ENCODE peak calls at places on chromosome 9, in four cellular contexts. C, Y, G and U are unnamed samples.
A peak's percentile ranks its signal among the peaks of the same experiment; 100 is the strongest.

GRCh38 chr9:75108571-75108970 is 20.3 kb downstream of the OSTF1 start:
- DNase-seq in C (no peak), Y (peak; percentile 79), G (peak; percentile 26), U (peak; percentile 54)

GRCh38 chr9:13728121-13728520 is 448.6 kb upstream of the MPDZ start:
- DNase-seq in C (no peak), Y (no peak), G (no peak), U (no peak)

GRCh38 chr9:87577746-87578145 is 80.1 kb downstream of the DAPK1 start:
- DNase-seq in C (no peak), Y (no peak), G (no peak), U (no peak)

GRCh38 chr9:21605489-21605931 is 123.4 kb upstream of the IFNE start:
- DNase-seq in C (peak; percentile 89), Y (peak; percentile 88), G (no peak), U (no peak)

GRCh38 chr9:81669011-81669739 is 20.2 kb downstream of the TLE1 start:
- DNase-seq in C (no peak), Y (peak; percentile 54), G (no peak), U (no peak)

GRCh38 chr9:92686954-92687353 is 17.0 kb upstream of the IPPK start:
- DNase-seq in C (peak; percentile 32), Y (no peak), G (no peak), U (no peak)

GRCh38 chr9:78835928-78836450 is 539.1 kb downstream of the PSAT1 start:
- DNase-seq in C (no peak), Y (peak; percentile 29), G (no peak), U (no peak)

GRCh38 chr9:96556701-96557461 is 62.8 kb downstream of the CDC14B start:
- DNase-seq in C (no peak), Y (no peak), G (no peak), U (no peak)

GRCh38 chr9:116501871-116502270 is 185.2 kb upstream of the TRIM32 start:
- DNase-seq in C (peak; percentile 66), Y (peak; percentile 59), G (no peak), U (no peak)

GRCh38 chr9:134293576-134294227 is 32.6 kb upstream of the RXRA start:
- DNase-seq in C (no peak), Y (no peak), G (no peak), U (no peak)

GRCh38 chr9:4318741-4319140 is 18.9 kb upstream of the GLIS3 start:
- DNase-seq in C (no peak), Y (no peak), G (no peak), U (no peak)

GRCh38 chr9:20315672-20316071 is 306.6 kb downstream of the MLLT3 start:
- DNase-seq in C (no peak), Y (peak; percentile 91), G (no peak), U (no peak)

GRCh38 chr9:17571825-17572224 is 7.0 kb upstream of the SH3GL2 start:
- DNase-seq in C (no peak), Y (no peak), G (no peak), U (no peak)

GRCh38 chr9:90009447-90009846 is 404.6 kb downstream of the GADD45G start:
- DNase-seq in C (no peak), Y (no peak), G (no peak), U (no peak)

GRCh38 chr9:3746296-3747275 is 220.8 kb upstream of the RFX3 start:
- DNase-seq in C (peak; percentile 41), Y (peak; percentile 89), G (no peak), U (no peak)

GRCh38 chr9:110283736-110284135 is 27.4 kb upstream of the TXN start:
- DNase-seq in C (no peak), Y (no peak), G (no peak), U (no peak)

GRCh38 chr9:136377351-136378170 is 4.1 kb upstream of the CARD9 start:
- DNase-seq in C (no peak), Y (no peak), G (no peak), U (no peak)

GRCh38 chr9:77305622-77306365 is 128.5 kb downstream of the VPS13A start:
- DNase-seq in C (no peak), Y (peak; percentile 43), G (no peak), U (no peak)

GRCh38 chr9:85960688-85961093 is 19.7 kb downstream of the NAA35 start:
- DNase-seq in C (no peak), Y (peak; percentile 13), G (no peak), U (no peak)

GRCh38 chr9:71364196-71364955 is 243.0 kb upstream of the TRPM3 start:
- DNase-seq in C (no peak), Y (no peak), G (no peak), U (no peak)

GRCh38 chr9:122819326-122819725 is 9.1 kb downstream of the PDCL start:
- DNase-seq in C (no peak), Y (peak; percentile 79), G (no peak), U (no peak)

DNA sequence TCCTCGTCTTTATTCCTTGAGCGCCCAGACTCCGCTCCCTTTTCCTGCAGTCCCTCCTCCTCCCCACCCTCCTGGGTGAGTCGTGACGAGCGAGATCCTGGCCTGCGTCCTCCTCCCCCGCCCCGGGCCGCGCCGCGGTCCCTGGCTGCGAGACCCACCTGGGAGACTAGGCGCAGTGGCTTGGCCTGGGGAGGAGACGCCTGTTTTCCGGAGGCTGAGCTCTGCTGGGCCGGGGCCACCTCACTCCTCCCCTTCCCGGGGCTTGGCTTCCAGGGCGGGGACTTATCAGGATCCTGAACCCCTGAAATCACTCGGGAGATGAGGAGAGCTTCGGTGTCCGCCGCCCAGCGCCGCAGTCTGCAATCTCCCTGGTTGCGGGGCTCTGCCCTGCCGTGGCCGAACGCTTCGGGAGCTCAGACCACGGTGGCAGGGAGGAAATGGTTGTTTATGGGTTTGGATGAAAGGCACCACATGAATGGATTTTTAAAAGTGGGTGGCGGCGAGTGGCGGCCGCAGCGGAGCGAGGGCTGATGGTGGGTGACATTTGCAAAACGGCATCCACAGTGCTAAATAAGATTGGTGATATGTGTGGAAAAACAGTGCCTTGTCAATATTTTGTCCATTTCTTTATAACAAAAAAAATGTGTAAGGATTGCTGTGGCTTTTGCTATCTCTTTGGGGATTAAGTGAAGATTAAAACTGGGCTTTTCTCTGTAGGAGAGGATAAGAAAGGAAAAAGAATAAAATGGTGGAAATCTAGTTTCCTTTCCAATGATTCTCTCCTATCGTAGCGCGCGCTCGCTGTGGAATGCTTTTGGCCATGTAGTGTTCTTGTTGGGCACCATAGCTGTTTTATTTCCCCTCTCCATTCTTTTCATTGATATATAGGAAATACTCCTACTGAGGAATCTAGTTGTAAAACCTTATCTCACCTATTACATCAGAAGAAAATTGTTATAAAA is 1.2 kb downstream of the STXBP1 start:
- DNase-seq in C (peak; percentile 56), Y (peak; percentile 57), G (peak; percentile 64), U (peak; percentile 61)
- TF ChIP-seq POLR2A in C (peak; percentile 9), Y (peak; percentile 43), G (peak; percentile 47), U (no peak)

GRCh38 chr9:127929044-127929979 is 1.3 kb downstream of the PIP5KL1 start:
- DNase-seq in C (no peak), Y (no peak), G (no peak), U (no peak)

GRCh38 chr9:127927457-127928231 is 2.9 kb downstream of the PIP5KL1 start:
- DNase-seq in C (no peak), Y (no peak), G (no peak), U (no peak)

GRCh38 chr9:127928232-127929043 is 2.1 kb downstream of the PIP5KL1 start:
- DNase-seq in C (peak; percentile 52), Y (no peak), G (no peak), U (no peak)

GRCh38 chr9:127931092-127931881 is 710 bp upstream of the PIP5KL1 start:
- DNase-seq in C (peak; percentile 86), Y (peak; percentile 74), G (no peak), U (no peak)

DNA sequence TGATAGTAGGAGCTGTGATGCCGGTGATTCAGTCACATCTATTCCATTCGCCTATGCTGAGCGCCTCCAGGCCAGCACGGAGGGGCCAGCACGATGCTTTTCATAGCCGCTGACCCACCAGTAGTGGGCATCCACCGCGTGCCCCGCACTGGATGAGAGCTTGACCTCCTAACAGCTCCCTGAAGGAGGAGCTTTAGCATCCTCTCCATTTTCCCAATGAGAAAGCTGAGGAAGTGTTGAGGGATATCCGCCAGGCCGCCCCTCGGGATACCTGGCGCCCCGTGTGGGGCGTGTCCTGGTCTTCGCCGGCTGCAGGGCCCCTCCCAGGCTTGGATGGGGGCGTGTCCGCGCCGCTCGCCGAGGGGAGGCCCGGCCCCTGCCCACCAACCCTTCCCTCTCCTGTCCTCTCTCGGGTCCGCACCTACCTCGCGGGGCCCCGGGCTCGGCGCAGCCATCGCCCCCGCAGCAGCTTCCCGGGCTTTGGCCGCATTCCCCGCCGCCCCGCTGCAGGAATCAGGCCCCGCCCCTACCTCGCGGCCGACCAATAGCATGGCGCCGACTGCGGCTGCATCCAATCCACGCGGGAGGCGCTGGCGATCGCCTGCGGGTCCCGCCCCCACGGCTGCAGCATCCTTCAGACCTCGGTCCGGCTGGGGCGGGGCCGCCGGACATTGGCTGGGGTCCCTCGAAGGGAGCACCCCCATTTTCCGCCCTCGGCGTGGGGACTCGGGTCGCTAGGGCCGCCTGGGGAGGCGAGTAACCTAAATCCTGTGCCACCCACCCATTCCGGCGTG is at the start of gene PIP5KL1:
- DNase-seq in C (peak; percentile 89), Y (peak; percentile 82), G (peak; percentile 79), U (peak; percentile 88)
- H3K4me1 ChIP-seq in C (peaks cover 46% of the 10 kb centered on the region), Y (peaks cover 8% of the 10 kb centered on the region), G (peaks cover 6% of the 10 kb centered on the region), U (peaks cover 24% of the 10 kb centered on the region)

GRCh38 chr9:112285056-112285455 is 48.4 kb downstream of the PTBP3 start:
- DNase-seq in C (no peak), Y (no peak), G (no peak), U (no peak)

GRCh38 chr9:112283854-112284253 is 49.6 kb downstream of the PTBP3 start:
- DNase-seq in C (peak; percentile 29), Y (no peak), G (no peak), U (no peak)

GRCh38 chr9:112286906-112287305 is 46.5 kb downstream of the PTBP3 start:
- DNase-seq in C (no peak), Y (no peak), G (no peak), U (no peak)

GRCh38 chr9:112288029-112288428 is 45.4 kb downstream of the PTBP3 start:
- DNase-seq in C (no peak), Y (peak; percentile 40), G (no peak), U (no peak)
- H3K27ac ChIP-seq in C (no peak overlapping the region), Y (no peak overlapping the region), G (no peak overlapping the region), U (no peak overlapping the region)

GRCh38 chr9:94167055-94167346 is 82.7 kb downstream of the PTPDC1 start:
- DNase-seq in C (no peak), Y (no peak), G (no peak), U (no peak)
- TF ChIP-seq POLR2A in C (no peak), Y (no peak), G (no peak), U (no peak)

GRCh38 chr9:80378669-80379293 is 807.0 kb downstream of the TLE4 start:
- DNase-seq in C (no peak), Y (no peak), G (no peak), U (no peak)

DNA sequence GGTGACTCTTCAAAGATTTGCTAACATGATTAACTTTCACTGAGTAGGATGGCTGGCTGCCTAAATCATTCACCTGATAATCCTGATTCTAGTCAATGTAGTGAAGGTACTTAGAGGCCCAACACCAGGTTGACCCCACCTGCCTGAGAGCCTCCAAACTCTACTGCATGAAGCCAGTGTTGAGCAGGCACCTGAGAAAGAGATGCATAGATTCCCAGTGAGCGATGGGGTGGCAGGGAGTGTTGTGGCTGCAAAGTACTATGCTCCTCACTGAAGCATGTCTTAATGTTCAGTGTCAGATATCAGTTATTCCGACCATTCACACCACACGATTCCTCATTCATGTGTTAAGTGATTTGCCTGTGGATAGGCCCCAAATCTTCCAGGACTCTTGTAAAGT is 804.4 kb downstream of the TLE4 start:
- DNase-seq in C (no peak), Y (no peak), G (no peak), U (no peak)
- H3K4me1 ChIP-seq in C (no peaks in the 10 kb centered on the region), Y (no peaks in the 10 kb centered on the region), G (no peaks in the 10 kb centered on the region), U (no peaks in the 10 kb centered on the region)